ENCODE peak calls at places on chromosome 16, in eight cellular contexts. L, U, D, T, E, V, C and K are unnamed samples.
A peak's percentile ranks its signal among the peaks of the same experiment; 100 is the strongest.

GRCh38 chr16:50603206-50604064 is 55.2 kb downstream of the NKD1 start:
- DNase-seq in L (peak; percentile 4), U (no peak), D (no peak), T (peak; percentile 56), E (no peak), V (peak; percentile 28), C (peak; percentile 95), K (no peak)

GRCh38 chr16:56632160-56632847 is at the start of gene MT1M:
- DNase-seq in L (no peak), U (no peak), D (no peak), T (peak; percentile 64), E (peak; percentile 58), V (no peak), C (peak; percentile 83), K (no peak)

GRCh38 chr16:55465077-55465896 is 13.7 kb upstream of the MMP2 start:
- DNase-seq in L (peak; percentile 77), U (peak; percentile 69), D (peak; percentile 76), T (peak; percentile 88), E (peak; percentile 16), V (peak; percentile 94), C (peak; percentile 93), K (peak; percentile 67)

GRCh38 chr16:56320081-56320480 is 105.3 kb downstream of the AMFR start:
- DNase-seq in L (no peak), U (no peak), D (no peak), T (no peak), E (no peak), V (no peak), C (no peak), K (no peak)

GRCh38 chr16:80627108-80627507 is 86.3 kb downstream of the DYNLRB2 start:
- DNase-seq in L (no peak), U (no peak), D (no peak), T (no peak), E (no peak), V (no peak), C (no peak), K (no peak)

GRCh38 chr16:85005278-85006069 is 5.9 kb downstream of the ZDHHC7 start:
- DNase-seq in L (no peak), U (no peak), D (no peak), T (peak; percentile 57), E (no peak), V (no peak), C (peak; percentile 90), K (no peak)

GRCh38 chr16:31452631-31453106 is 6.6 kb upstream of the ARMC5 start:
- DNase-seq in L (peak; percentile 87), U (no peak), D (no peak), T (peak; percentile 73), E (no peak), V (no peak), C (peak; percentile 58), K (no peak)

GRCh38 chr16:71537643-71538042 is 11.4 kb downstream of the CHST4 start:
- DNase-seq in L (peak; percentile 38), U (no peak), D (peak; percentile 24), T (peak; percentile 65), E (no peak), V (peak; percentile 63), C (no peak), K (peak; percentile 9)

GRCh38 chr16:66036162-66036561 is 330.3 kb upstream of the CDH5 start:
- DNase-seq in L (no peak), U (no peak), D (no peak), T (no peak), E (no peak), V (peak; percentile 50), C (no peak), K (no peak)

GRCh38 chr16:19831678-19832077 is 53.0 kb downstream of the GPRC5B start:
- DNase-seq in L (peak; percentile 89), U (no peak), D (no peak), T (peak; percentile 80), E (no peak), V (peak; percentile 86), C (no peak), K (no peak)

GRCh38 chr16:3580686-3581085 is 3.5 kb upstream of the NLRC3 start:
- DNase-seq in L (peak; percentile 25), U (no peak), D (no peak), T (peak; percentile 67), E (no peak), V (peak; percentile 55), C (no peak), K (no peak)

GRCh38 chr16:10827691-10828341 is 9.2 kb upstream of the TVP23A start:
- DNase-seq in L (peak; percentile 36), U (no peak), D (no peak), T (peak; percentile 92), E (peak; percentile 18), V (peak; percentile 13), C (peak; percentile 91), K (no peak)

GRCh38 chr16:72425571-72426341 is 253.8 kb upstream of the PMFBP1 start:
- DNase-seq in L (no peak), U (no peak), D (no peak), T (no peak), E (peak; percentile 63), V (no peak), C (no peak), K (no peak)

GRCh38 chr16:81645303-81645702 is 133.8 kb upstream of the PLCG2 start:
- DNase-seq in L (peak; percentile 97), U (no peak), D (no peak), T (peak; percentile 94), E (peak; percentile 18), V (peak; percentile 68), C (peak; percentile 96), K (no peak)

GRCh38 chr16:19735074-19735867 is 17.2 kb downstream of the IQCK start:
- DNase-seq in L (no peak), U (no peak), D (no peak), T (no peak), E (no peak), V (no peak), C (no peak), K (no peak)

GRCh38 chr16:67191410-67191994 is 453 bp upstream of the E2F4 start:
- DNase-seq in L (no peak), U (no peak), D (no peak), T (no peak), E (no peak), V (no peak), C (no peak), K (no peak)

GRCh38 chr16:57134982-57135381 is 42.6 kb downstream of the CPNE2 start:
- DNase-seq in L (no peak), U (peak; percentile 9), D (no peak), T (no peak), E (no peak), V (no peak), C (no peak), K (no peak)

GRCh38 chr16:3282103-3282746 is 1.1 kb upstream of the ZNF263 start:
- DNase-seq in L (peak; percentile 61), U (peak; percentile 9), D (no peak), T (no peak), E (no peak), V (peak; percentile 85), C (no peak), K (no peak)

GRCh38 chr16:30786936-30787612 is at the start of gene ZNF629:
- DNase-seq in L (peak; percentile 45), U (no peak), D (no peak), T (peak; percentile 90), E (peak; percentile 52), V (peak; percentile 92), C (peak; percentile 89), K (no peak)

GRCh38 chr16:52512297-52512987 is 34.5 kb downstream of the TOX3 start:
- DNase-seq in L (no peak), U (no peak), D (no peak), T (no peak), E (no peak), V (no peak), C (no peak), K (no peak)

GRCh38 chr16:67936124-67936875 is at the start of gene PSMB10:
- DNase-seq in L (peak; percentile 65), U (no peak), D (no peak), T (peak; percentile 70), E (no peak), V (peak; percentile 45), C (peak; percentile 87), K (peak; percentile 42)

GRCh38 chr16:67341250-67341649 is 14.6 kb downstream of the LRRC36 start:
- DNase-seq in L (no peak), U (no peak), D (no peak), T (no peak), E (no peak), V (no peak), C (no peak), K (no peak)

GRCh38 chr16:70374213-70374612 is 27.5 kb downstream of the DDX19A start:
- DNase-seq in L (no peak), U (no peak), D (no peak), T (no peak), E (no peak), V (no peak), C (no peak), K (no peak)

GRCh38 chr16:1331712-1332617 is 1.5 kb upstream of the BAIAP3 start:
- DNase-seq in L (peak; percentile 64), U (no peak), D (no peak), T (peak; percentile 58), E (no peak), V (peak; percentile 83), C (peak; percentile 86), K (no peak)

GRCh38 chr16:77060614-77061013 is 130.4 kb upstream of the MON1B start:
- DNase-seq in L (no peak), U (no peak), D (no peak), T (no peak), E (no peak), V (no peak), C (no peak), K (no peak)

GRCh38 chr16:30605148-30605547 is 5.0 kb downstream of the ZNF689 start:
- DNase-seq in L (no peak), U (no peak), D (no peak), T (no peak), E (no peak), V (no peak), C (no peak), K (no peak)

GRCh38 chr16:57606847-57607501 is 21.5 kb upstream of the ADGRG1 start:
- DNase-seq in L (no peak), U (no peak), D (no peak), T (no peak), E (no peak), V (peak; percentile 70), C (no peak), K (no peak)

GRCh38 chr16:58035356-58036170 is 10.0 kb downstream of the MMP15 start:
- DNase-seq in L (no peak), U (no peak), D (no peak), T (no peak), E (no peak), V (no peak), C (no peak), K (no peak)

GRCh38 chr16:79847569-79847968 is 247.0 kb upstream of the MAF start:
- DNase-seq in L (no peak), U (no peak), D (no peak), T (no peak), E (no peak), V (no peak), C (no peak), K (no peak)

GRCh38 chr16:64864232-64864803 is 257.5 kb downstream of the CDH11 start:
- DNase-seq in L (peak; percentile 90), U (no peak), D (no peak), T (peak; percentile 84), E (no peak), V (peak; percentile 87), C (no peak), K (no peak)

GRCh38 chr16:81487301-81487720 is 42.7 kb downstream of the CMIP start:
- DNase-seq in L (no peak), U (no peak), D (no peak), T (peak; percentile 22), E (no peak), V (no peak), C (no peak), K (no peak)

GRCh38 chr16:68396481-68396880 is 51.8 kb downstream of the SMPD3 start:
- DNase-seq in L (peak; percentile 50), U (peak; percentile 17), D (peak; percentile 17), T (peak; percentile 79), E (no peak), V (peak; percentile 32), C (no peak), K (no peak)

GRCh38 chr16:546909-547770 is 13.1 kb upstream of the PRR35 start:
- DNase-seq in L (no peak), U (no peak), D (no peak), T (peak; percentile 80), E (no peak), V (no peak), C (peak; percentile 86), K (no peak)